ENCODE peak calls at places on chromosomes 4 and X, in four cellular contexts. Z, O, P and F are unnamed samples.

GRCh38 chrX:10486373-10486772 is 134.0 kb downstream of the MID1 start:
- DNase-seq in Z (no peak), P (no peak), O (no peak), F (no peak)

GRCh38 chr4:168643083-168643795 is 146.4 kb downstream of the PALLD start:
- DNase-seq in Z (no peak), O (no peak), P (no peak), F (no peak)

GRCh38 chr4:135050086-135050717 is 848.6 kb upstream of the PABPC4L start:
- DNase-seq in Z (no peak), P (no peak), O (peak), F (no peak)

GRCh38 chrX:2404816-2405215 is 96.0 kb downstream of the DHRSX start:
- DNase-seq in P (no peak), O (peak), Z (no peak), F (no peak)

GRCh38 chrX:115690554-115691216 is 129.7 kb downstream of the PLS3 start:
- DNase-seq in O (peak), P (peak), Z (peak), F (peak)

GRCh38 chr4:373062-373839 is 35.6 kb downstream of the ZNF141 start:
- DNase-seq in Z (no peak), P (no peak), O (no peak), F (no peak)

GRCh38 chr4:98773638-98774037 is 115.2 kb upstream of the TSPAN5 start:
- DNase-seq in Z (no peak), O (no peak), P (no peak), F (no peak)

GRCh38 chrX:17680732-17681413 is 56.4 kb upstream of the SCML1 start:
- DNase-seq in Z (no peak), O (no peak), P (no peak), F (peak)

GRCh38 chrX:133776072-133776471 is 209.3 kb downstream of the GPC3 start:
- DNase-seq in Z (no peak), P (peak), O (no peak), F (no peak)

GRCh38 chr4:67035501-67035900 is 509.8 kb downstream of the CENPC start:
- DNase-seq in O (no peak), Z (no peak), P (no peak), F (peak)

GRCh38 chr4:24794111-24794860 is 1.1 kb upstream of the SOD3 start:
- DNase-seq in Z (no peak), P (no peak), O (no peak), F (no peak)

GRCh38 chr4:115110191-115111166 is 2.9 kb downstream of the NDST4 start:
- DNase-seq in Z (no peak), O (peak), P (no peak), F (no peak)

GRCh38 chr4:94905511-94905910 is 147.8 kb downstream of the BMPR1B start:
- DNase-seq in Z (no peak), P (no peak), O (no peak), F (no peak)